ENCODE peak calls at places on chromosomes 3 and 15, in four cellular contexts. V is neural progenitor cell, Y is HCEC 1CT, D is heart left ventricle. B is an unnamed sample.

GRCh38 chr3:133886031-133886722 is 9.5 kb downstream of the RAB6B start:
- DNase-seq in Y (no peak), D (no peak), V (no peak), B (no peak)

GRCh38 chr15:65258370-65258769 is 28.3 kb downstream of the PARP16 start:
- DNase-seq in V (no peak), D (no peak), Y (no peak), B (no peak)

GRCh38 chr15:56982987-56983386 is 64.5 kb downstream of the TCF12 start:
- DNase-seq in V (peak; percentile 10), Y (no peak), D (no peak), B (no peak)

GRCh38 chr3:14142567-14143270 is 17.9 kb downstream of the TMEM43 start:
- DNase-seq in Y (no peak), V (no peak), D (no peak), B (no peak)

GRCh38 chr3:124826703-124827102 is 60.5 kb downstream of the ITGB5 start:
- DNase-seq in D (no peak), V (no peak), Y (peak; percentile 92), B (no peak)

GRCh38 chr3:123524987-123525386 is 59.9 kb downstream of the HACD2 start:
- DNase-seq in Y (no peak), V (peak; percentile 38), D (no peak), B (no peak)

GRCh38 chr15:90780916-90781315 is 63.8 kb downstream of the BLM start:
- DNase-seq in D (no peak), V (no peak), Y (no peak), B (no peak)

GRCh38 chr3:38544926-38545325 is 48.8 kb downstream of the EXOG start:
- DNase-seq in D (no peak), V (no peak), Y (no peak), B (no peak)

GRCh38 chr3:29746163-29746562 is 465.3 kb downstream of the RBMS3 start:
- DNase-seq in D (no peak), Y (peak; percentile 44), V (peak; percentile 44), B (no peak)

GRCh38 chr3:17278006-17278405 is 393.3 kb downstream of the PLCL2 start:
- DNase-seq in D (no peak), Y (no peak), V (no peak), B (no peak)

GRCh38 chr3:52277972-52278509 is 408 bp downstream of the WDR82 start:
- DNase-seq in Y (peak; percentile 52), D (no peak), V (peak; percentile 81), B (no peak)

GRCh38 chr15:94119923-94120775 is 111.2 kb upstream of the MCTP2 start:
- DNase-seq in Y (peak; percentile 10), D (peak; percentile 43), V (peak; percentile 93), B (no peak)

GRCh38 chr15:88705769-88706165 is 67.0 kb downstream of the ISG20 start:
- DNase-seq in D (no peak), Y (no peak), V (no peak), B (no peak)

GRCh38 chr15:87764461-87765236 is 491.9 kb downstream of the NTRK3 start:
- DNase-seq in D (no peak), Y (no peak), V (peak; percentile 83), B (no peak)

GRCh38 chr15:72092691-72093090 is 25.3 kb downstream of the MYO9A start:
- DNase-seq in D (no peak), V (no peak), Y (no peak), B (no peak)

GRCh38 chr3:25540187-25540765 is 112.2 kb downstream of the RARB start:
- DNase-seq in V (no peak), D (no peak), Y (no peak), B (no peak)

GRCh38 chr3:13091898-13092620 is 18.8 kb upstream of the IQSEC1 start:
- DNase-seq in V (peak; percentile 83), Y (peak; percentile 33), D (peak; percentile 87), B (peak; percentile 89)

GRCh38 chr3:44104668-44105321 is 136.9 kb upstream of the TOPAZ1 start:
- DNase-seq in Y (no peak), D (no peak), V (no peak), B (no peak)

GRCh38 chr3:25257026-25257425 is 171.0 kb upstream of the RARB start:
- DNase-seq in V (no peak), Y (no peak), D (no peak), B (no peak)

GRCh38 chr3:109081746-109082510 is 36.0 kb downstream of the MORC1 start:
- DNase-seq in V (peak; percentile 66), Y (peak; percentile 26), D (no peak), B (peak; percentile 6)

GRCh38 chr3:17027344-17027743 is 142.6 kb downstream of the PLCL2 start:
- DNase-seq in Y (no peak), D (no peak), V (no peak), B (no peak)

GRCh38 chr15:67468431-67468830 is 52.5 kb upstream of the C15orf61 start:
- DNase-seq in D (no peak), V (no peak), Y (no peak), B (no peak)

GRCh38 chr3:20646425-20646824 is 460.4 kb upstream of the SGO1 start:
- DNase-seq in D (no peak), V (no peak), Y (no peak), B (no peak)

GRCh38 chr3:33057320-33058298 is 39.3 kb downstream of the GLB1 start:
- DNase-seq in V (no peak), D (no peak), Y (no peak), B (no peak)

GRCh38 chr3:60746043-60746638 is 505.1 kb downstream of the FHIT start:
- DNase-seq in Y (no peak), D (no peak), V (no peak), B (no peak)

GRCh38 chr3:95167748-95168147 is 1104.9 kb downstream of the NSUN3 start:
- DNase-seq in D (no peak), V (no peak), Y (no peak), B (no peak)

GRCh38 chr3:45223889-45224730 is 2.0 kb downstream of the TMEM158 start:
- DNase-seq in V (no peak), Y (peak; percentile 52), D (no peak), B (no peak)

GRCh38 chr15:34436126-34436955 is 1.3 kb downstream of the GOLGA8A start:
- DNase-seq in Y (no peak), V (peak; percentile 27), D (no peak), B (no peak)

GRCh38 chr15:63212050-63212973 is 22.9 kb downstream of the RAB8B start:
- DNase-seq in D (no peak), Y (peak; percentile 70), V (no peak), B (no peak)